ENCODE peak calls at places on chromosomes 4 and X, in nine cellular contexts. M is GM03348; Z is stimulated activated CD4-positive, alpha-beta T cell treated with anti-CD3 and anti-CD28 coated beads, TNF-alpha, amount 100 ng/mL, for 48 hours; U is frontal cortex; T is mammary epithelial cell; F is COLO829; S is fibroblast of lung; K is AG20443; P is RPMI7951. C is an unnamed sample.

GRCh38 chrX:74371399-74371798 is 49.9 kb upstream of the SLC16A2 start:
- DNase-seq in T (no peak), U (no peak), M (no peak), Z (no peak), K (no peak), S (no peak), F (no peak), P (no peak), C (peak)

GRCh38 chrX:10636337-10636736 is 16.0 kb upstream of the MID1 start:
- DNase-seq in S (peak), M (peak), T (peak), P (peak), F (peak), U (no peak), K (peak), Z (no peak), C (peak)

GRCh38 chr4:118265312-118266144 is 87.3 kb downstream of the PRSS12 start:
- DNase-seq in P (no peak), F (no peak), T (peak), Z (no peak), U (no peak), S (peak), K (peak), M (no peak), C (no peak)

GRCh38 chrX:40646489-40647306 is 663 bp downstream of the CXorf38 start:
- DNase-seq in U (peak), Z (peak), P (peak), F (no peak), T (peak), S (peak), M (peak), K (peak), C (peak)

GRCh38 chr4:160745126-160745525 is 1418.7 kb downstream of the FSTL5 start:
- DNase-seq in M (no peak), K (no peak), T (no peak), U (no peak), S (no peak), Z (no peak), F (no peak), P (no peak), C (no peak)

GRCh38 chrX:357693-358471 is 28.8 kb downstream of the PPP2R3B start:
- DNase-seq in F (no peak), T (no peak), P (peak), M (peak), Z (peak), U (no peak), K (no peak), S (peak), C (no peak)

GRCh38 chrX:68703369-68703768 is 55.9 kb downstream of the STARD8 start:
- DNase-seq in S (no peak), M (no peak), U (no peak), T (no peak), F (no peak), K (no peak), Z (no peak), P (no peak), C (no peak)

GRCh38 chrX:65587616-65588526 is 53.3 kb upstream of the LAS1L start:
- DNase-seq in P (peak), S (peak), T (peak), Z (no peak), U (no peak), M (peak), K (peak), F (no peak), C (peak)

GRCh38 chr4:107930821-107931774 is at the start of gene CYP2U1:
- DNase-seq in P (peak), M (peak), T (peak), Z (peak), K (peak), U (peak), S (peak), F (peak), C (peak)

C was measured in adipocyte.